ENCODE peak calls at places on chromosome 10, in six cellular contexts. One of them, this sample, is unnamed.

GRCh38 chr10:47049906-47050305 is 138.7 kb downstream of the PTPN20 start:
- DNase-seq in A673: no peak
- DNase-seq in coronary artery: peak
- DNase-seq in astrocyte: no peak
- DNase-seq in Calu3: no peak
- DNase-seq in GM13977: no peak
- DNase-seq in this sample: no peak

GRCh38 chr10:119263966-119264621 is 56.7 kb downstream of the GRK5 start:
- DNase-seq in Calu3: no peak
- DNase-seq in A673: no peak
- DNase-seq in coronary artery: no peak
- DNase-seq in astrocyte: no peak
- DNase-seq in GM13977: no peak
- DNase-seq in this sample: no peak

GRCh38 chr10:104811166-104811565 is 170.1 kb downstream of the SORCS3 start:
- DNase-seq in coronary artery: no peak
- DNase-seq in GM13977: no peak
- DNase-seq in A673: no peak
- DNase-seq in astrocyte: no peak
- DNase-seq in Calu3: no peak
- DNase-seq in this sample: no peak

GRCh38 chr10:74705361-74705980 is 120.9 kb upstream of the KAT6B start:
- DNase-seq in GM13977: no peak
- DNase-seq in astrocyte: no peak
- DNase-seq in Calu3: no peak
- DNase-seq in coronary artery: no peak
- DNase-seq in A673: no peak
- DNase-seq in this sample: no peak

GRCh38 chr10:132638130-132638515 is 100.5 kb downstream of the INPP5A start:
- DNase-seq in astrocyte: no peak
- DNase-seq in coronary artery: no peak
- DNase-seq in A673: no peak
- DNase-seq in GM13977: no peak
- DNase-seq in Calu3: no peak
- DNase-seq in this sample: no peak

GRCh38 chr10:131679926-131680325 is 220.9 kb upstream of the PPP2R2D start:
- DNase-seq in GM13977: no peak
- DNase-seq in A673: no peak
- DNase-seq in coronary artery: no peak
- DNase-seq in astrocyte: no peak
- DNase-seq in Calu3: no peak
- DNase-seq in this sample: no peak

GRCh38 chr10:54096892-54097291 is 704.1 kb downstream of the PCDH15 start:
- DNase-seq in Calu3: no peak
- DNase-seq in astrocyte: no peak
- DNase-seq in GM13977: no peak
- DNase-seq in coronary artery: no peak
- DNase-seq in A673: no peak
- DNase-seq in this sample: no peak

GRCh38 chr10:49837096-49837495 is 75.0 kb upstream of the OGDHL start:
- DNase-seq in A673: peak
- DNase-seq in astrocyte: peak
- DNase-seq in coronary artery: no peak
- DNase-seq in GM13977: no peak
- DNase-seq in Calu3: peak
- DNase-seq in this sample: no peak

GRCh38 chr10:77041636-77042258 is 595.9 kb downstream of the KCNMA1 start:
- DNase-seq in coronary artery: no peak
- DNase-seq in astrocyte: no peak
- DNase-seq in Calu3: no peak
- DNase-seq in A673: peak
- DNase-seq in GM13977: no peak
- DNase-seq in this sample: peak

GRCh38 chr10:43403911-43404674 is 4.9 kb downstream of the HNRNPF start:
- DNase-seq in GM13977: no peak
- DNase-seq in coronary artery: no peak
- DNase-seq in Calu3: peak
- DNase-seq in A673: no peak
- DNase-seq in astrocyte: no peak
- DNase-seq in this sample: no peak

GRCh38 chr10:64586930-64587503 is 1065.8 kb downstream of the REEP3 start:
- DNase-seq in Calu3: no peak
- DNase-seq in A673: no peak
- DNase-seq in astrocyte: no peak
- DNase-seq in GM13977: no peak
- DNase-seq in coronary artery: no peak
- DNase-seq in this sample: no peak

GRCh38 chr10:103451091-103451801 is 924 bp downstream of the CALHM2 start:
- DNase-seq in A673: peak
- DNase-seq in astrocyte: no peak
- DNase-seq in coronary artery: peak
- DNase-seq in Calu3: peak
- DNase-seq in GM13977: peak
- DNase-seq in this sample: no peak

GRCh38 chr10:29472268-29473086 is 162.3 kb downstream of the SVIL start:
- DNase-seq in GM13977: no peak
- DNase-seq in astrocyte: no peak
- DNase-seq in A673: no peak
- DNase-seq in coronary artery: no peak
- DNase-seq in Calu3: no peak
- DNase-seq in this sample: no peak

GRCh38 chr10:95394161-95394880 is 103.5 kb upstream of the PDLIM1 start:
- DNase-seq in GM13977: peak
- DNase-seq in coronary artery: no peak
- DNase-seq in astrocyte: peak
- DNase-seq in Calu3: peak
- DNase-seq in A673: no peak
- DNase-seq in this sample: peak

GRCh38 chr10:30000802-30001571 is 58.4 kb downstream of the JCAD start:
- DNase-seq in A673: peak
- DNase-seq in GM13977: no peak
- DNase-seq in Calu3: peak
- DNase-seq in astrocyte: peak
- DNase-seq in coronary artery: peak
- DNase-seq in this sample: no peak

GRCh38 chr10:106672517-106673175 is 491.9 kb downstream of the SORCS1 start:
- DNase-seq in Calu3: no peak
- DNase-seq in GM13977: no peak
- DNase-seq in coronary artery: no peak
- DNase-seq in astrocyte: no peak
- DNase-seq in A673: no peak
- DNase-seq in this sample: no peak

GRCh38 chr10:80410122-80410521 is 1.8 kb downstream of the PRXL2A start:
- DNase-seq in A673: no peak
- DNase-seq in coronary artery: no peak
- DNase-seq in astrocyte: no peak
- DNase-seq in GM13977: no peak
- DNase-seq in Calu3: no peak
- DNase-seq in this sample: no peak

GRCh38 chr10:125038637-125039036 is 96.7 kb downstream of the ZRANB1 start:
- DNase-seq in coronary artery: peak
- DNase-seq in Calu3: peak
- DNase-seq in A673: peak
- DNase-seq in astrocyte: no peak
- DNase-seq in GM13977: no peak
- DNase-seq in this sample: peak
- TF ChIP-seq CTCF in coronary artery: no peak
- TF ChIP-seq CTCF in Calu3: no peak
- TF ChIP-seq CTCF in A673: peak
- TF ChIP-seq CTCF in astrocyte: no peak
- TF ChIP-seq CTCF in GM13977: peak
- TF ChIP-seq CTCF in this sample: peak

DNA sequence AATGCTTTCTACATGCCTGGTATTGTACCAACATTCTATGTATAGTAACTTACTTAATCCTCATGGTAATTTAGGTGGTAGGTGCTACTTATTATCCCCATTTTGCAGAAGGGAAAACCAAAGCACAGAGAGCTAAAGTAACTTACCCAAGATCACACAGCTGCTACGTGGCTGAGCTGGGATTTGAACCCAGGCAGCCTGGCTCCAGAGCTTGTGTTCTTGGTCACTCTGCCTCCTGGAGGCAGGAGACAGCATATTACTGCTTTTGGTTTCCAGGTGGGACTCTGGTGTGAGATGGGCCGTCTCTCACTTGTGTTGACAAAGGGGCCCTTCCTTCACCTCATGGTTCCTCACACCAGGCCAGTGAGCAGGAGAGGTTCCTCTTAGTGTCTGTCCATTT is 79.8 kb upstream of the PPIF start:
- DNase-seq in GM13977: no peak
- DNase-seq in coronary artery: no peak
- DNase-seq in astrocyte: no peak
- DNase-seq in A673: no peak
- DNase-seq in Calu3: no peak
- DNase-seq in this sample: peak
- TF ChIP-seq CTCF in GM13977: peak
- TF ChIP-seq CTCF in coronary artery: no peak
- TF ChIP-seq CTCF in astrocyte: no peak
- TF ChIP-seq CTCF in A673: no peak
- TF ChIP-seq CTCF in Calu3: no peak
- TF ChIP-seq CTCF in this sample: peak

GRCh38 chr10:23069019-23069665 is 26.2 kb upstream of the MSRB2 start:
- DNase-seq in A673: no peak
- DNase-seq in Calu3: no peak
- DNase-seq in GM13977: peak
- DNase-seq in astrocyte: no peak
- DNase-seq in coronary artery: no peak
- DNase-seq in this sample: peak
- TF ChIP-seq CTCF in A673: no peak
- TF ChIP-seq CTCF in Calu3: no peak
- TF ChIP-seq CTCF in GM13977: no peak
- TF ChIP-seq CTCF in astrocyte: no peak
- TF ChIP-seq CTCF in coronary artery: no peak
- TF ChIP-seq CTCF in this sample: no peak

GRCh38 chr10:24974978-24975377 is 22.6 kb upstream of the PRTFDC1 start:
- DNase-seq in Calu3: no peak
- DNase-seq in astrocyte: peak
- DNase-seq in coronary artery: no peak
- DNase-seq in GM13977: no peak
- DNase-seq in A673: no peak
- DNase-seq in this sample: no peak
- TF ChIP-seq CTCF in Calu3: no peak
- TF ChIP-seq CTCF in astrocyte: no peak
- TF ChIP-seq CTCF in coronary artery: no peak
- TF ChIP-seq CTCF in GM13977: no peak
- TF ChIP-seq CTCF in A673: no peak
- TF ChIP-seq CTCF in this sample: no peak

DNA sequence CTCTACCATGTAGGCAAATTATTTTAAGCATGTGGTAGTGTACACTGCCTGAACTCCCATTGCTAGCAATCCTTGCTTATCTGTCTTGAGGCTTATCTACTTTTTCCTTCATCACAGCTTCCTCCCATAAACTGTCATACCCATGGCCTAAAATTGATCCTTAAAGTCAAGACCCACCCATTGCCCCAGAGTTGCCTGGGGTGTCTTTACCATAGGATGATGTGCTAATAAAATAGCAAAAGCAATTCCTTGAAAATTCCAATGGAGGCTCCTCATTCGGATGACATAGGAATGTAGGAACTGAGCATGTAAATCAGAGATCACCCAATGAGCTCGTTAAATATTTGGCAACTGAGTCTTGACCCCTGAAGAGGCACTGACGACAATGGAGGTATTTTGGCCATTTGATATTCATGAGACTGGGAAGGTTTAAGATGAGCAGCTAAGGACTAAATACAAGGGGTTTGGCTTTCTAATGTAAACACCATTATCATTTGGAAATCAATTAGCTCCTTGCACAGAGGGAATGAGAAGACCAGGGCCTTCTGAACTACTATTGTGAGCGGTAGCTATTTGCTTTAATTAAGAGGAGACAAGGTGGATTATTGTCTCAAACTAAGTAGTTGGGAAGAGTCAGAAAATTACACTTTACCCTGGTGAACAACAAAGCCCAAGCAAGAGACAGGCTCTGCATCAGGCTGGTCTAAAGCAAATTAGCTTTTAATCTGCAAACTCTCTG is 234.9 kb downstream of the GATA3 start:
- DNase-seq in astrocyte: no peak
- DNase-seq in coronary artery: no peak
- DNase-seq in Calu3: no peak
- DNase-seq in GM13977: no peak
- DNase-seq in A673: no peak
- DNase-seq in this sample: no peak
- TF ChIP-seq CTCF in astrocyte: no peak
- TF ChIP-seq CTCF in coronary artery: no peak
- TF ChIP-seq CTCF in Calu3: no peak
- TF ChIP-seq CTCF in GM13977: no peak
- TF ChIP-seq CTCF in A673: no peak
- TF ChIP-seq CTCF in this sample: no peak

GRCh38 chr10:68082815-68083395 is 7.8 kb upstream of the HERC4 start:
- DNase-seq in GM13977: no peak
- DNase-seq in coronary artery: no peak
- DNase-seq in astrocyte: no peak
- DNase-seq in Calu3: no peak
- DNase-seq in A673: peak
- DNase-seq in this sample: no peak
- TF ChIP-seq CTCF in GM13977: no peak
- TF ChIP-seq CTCF in coronary artery: no peak
- TF ChIP-seq CTCF in astrocyte: peak
- TF ChIP-seq CTCF in Calu3: peak
- TF ChIP-seq CTCF in A673: peak
- TF ChIP-seq CTCF in this sample: peak

DNA sequence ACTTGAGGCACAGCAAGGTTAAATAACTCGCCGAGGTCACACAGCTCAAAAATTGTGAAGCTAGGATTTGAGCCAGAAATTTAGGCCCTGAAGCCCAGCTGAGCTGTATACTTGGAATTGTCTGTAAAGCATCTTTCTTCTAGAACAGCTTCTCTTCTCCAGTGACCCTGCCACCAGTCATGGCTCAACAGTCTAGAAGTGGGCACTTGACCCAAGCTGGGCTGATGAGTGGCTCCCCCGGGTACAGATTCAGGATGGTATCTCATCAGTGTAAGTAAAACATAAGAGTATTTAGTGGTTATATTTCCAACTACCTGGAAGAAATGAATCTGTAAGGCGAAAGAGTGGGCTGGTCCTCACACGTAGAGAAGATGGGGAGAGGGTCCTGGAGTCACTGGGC is 243.9 kb upstream of the GPR26 start:
- DNase-seq in Calu3: no peak
- DNase-seq in coronary artery: no peak
- DNase-seq in A673: no peak
- DNase-seq in GM13977: no peak
- DNase-seq in astrocyte: no peak
- DNase-seq in this sample: no peak
- TF ChIP-seq CTCF in Calu3: no peak
- TF ChIP-seq CTCF in coronary artery: no peak
- TF ChIP-seq CTCF in A673: no peak
- TF ChIP-seq CTCF in GM13977: no peak
- TF ChIP-seq CTCF in astrocyte: no peak
- TF ChIP-seq CTCF in this sample: no peak

GRCh38 chr10:60335708-60336107 is 54.0 kb downstream of the ANK3 start:
- DNase-seq in coronary artery: no peak
- DNase-seq in GM13977: no peak
- DNase-seq in astrocyte: no peak
- DNase-seq in A673: no peak
- DNase-seq in Calu3: peak
- DNase-seq in this sample: peak
- TF ChIP-seq CTCF in coronary artery: no peak
- TF ChIP-seq CTCF in GM13977: peak
- TF ChIP-seq CTCF in astrocyte: no peak
- TF ChIP-seq CTCF in A673: peak
- TF ChIP-seq CTCF in Calu3: no peak
- TF ChIP-seq CTCF in this sample: peak

This sample was measured in GM12865.